ENCODE peak calls at places on chromosomes 2 and 18, in four cellular contexts. P is cardiac muscle cell; D is sigmoid colon; F is CD8-positive, alpha-beta memory T cell. Y is an unnamed sample.
A peak's percentile ranks its signal among the peaks of the same experiment; 100 is the strongest.

GRCh38 chr18:44744206-44745180 is 63.8 kb downstream of the SETBP1 start:
- DNase-seq in P (no peak), D (peak; percentile 75), F (no peak), Y (no peak)

GRCh38 chr2:157468931-157469708 is 25.2 kb upstream of the CYTIP start:
- DNase-seq in P (peak; percentile 38), D (no peak), F (no peak), Y (no peak)

GRCh38 chr2:236180831-236181453 is 12.8 kb upstream of the GBX2 start:
- DNase-seq in P (peak; percentile 82), D (peak; percentile 66), F (no peak), Y (peak; percentile 80)

GRCh38 chr2:101823347-101823791 is 125.9 kb downstream of the MAP4K4 start:
- DNase-seq in P (peak; percentile 78), D (peak; percentile 75), F (peak; percentile 73), Y (peak; percentile 75)

GRCh38 chr2:239139101-239139500 is 261.7 kb downstream of the HDAC4 start:
- DNase-seq in P (no peak), D (no peak), F (no peak), Y (no peak)

GRCh38 chr18:46899274-46899948 is 17.9 kb downstream of the PIAS2 start:
- DNase-seq in P (no peak), D (no peak), F (no peak), Y (no peak)

GRCh38 chr2:231708773-231709635 is 679 bp downstream of the PTMA start:
- DNase-seq in P (peak; percentile 44), D (no peak), F (peak; percentile 84), Y (peak; percentile 66)

GRCh38 chr18:6876646-6877045 is 147.1 kb downstream of the ARHGAP28 start:
- DNase-seq in P (peak; percentile 18), D (no peak), F (no peak), Y (no peak)

GRCh38 chr2:198890490-198890889 is 567.2 kb downstream of the SATB2 start:
- DNase-seq in P (no peak), D (no peak), F (no peak), Y (no peak)

GRCh38 chr2:98508690-98509054 is 64.0 kb downstream of the INPP4A start:
- DNase-seq in P (peak; percentile 96), D (peak; percentile 82), F (peak; percentile 49), Y (no peak)

GRCh38 chr2:232523682-232524597 is 2.0 kb upstream of the CHRND start:
- DNase-seq in P (peak; percentile 44), D (no peak), F (no peak), Y (peak; percentile 71)

GRCh38 chr2:103823847-103824246 is 1030.1 kb upstream of the POU3F3 start:
- DNase-seq in P (no peak), D (no peak), F (no peak), Y (peak; percentile 65)

GRCh38 chr2:43020990-43021677 is 205.3 kb downstream of the ZFP36L2 start:
- DNase-seq in P (no peak), D (no peak), F (no peak), Y (no peak)

GRCh38 chr2:43023791-43024514 is 202.5 kb downstream of the ZFP36L2 start:
- DNase-seq in P (no peak), D (no peak), F (no peak), Y (no peak)

GRCh38 chr2:43020296-43020695 is 206.1 kb downstream of the ZFP36L2 start:
- DNase-seq in P (no peak), D (no peak), F (no peak), Y (no peak)

GRCh38 chr2:43022896-43023295 is 203.5 kb downstream of the ZFP36L2 start:
- DNase-seq in P (no peak), D (peak; percentile 20), F (no peak), Y (no peak)

DNA sequence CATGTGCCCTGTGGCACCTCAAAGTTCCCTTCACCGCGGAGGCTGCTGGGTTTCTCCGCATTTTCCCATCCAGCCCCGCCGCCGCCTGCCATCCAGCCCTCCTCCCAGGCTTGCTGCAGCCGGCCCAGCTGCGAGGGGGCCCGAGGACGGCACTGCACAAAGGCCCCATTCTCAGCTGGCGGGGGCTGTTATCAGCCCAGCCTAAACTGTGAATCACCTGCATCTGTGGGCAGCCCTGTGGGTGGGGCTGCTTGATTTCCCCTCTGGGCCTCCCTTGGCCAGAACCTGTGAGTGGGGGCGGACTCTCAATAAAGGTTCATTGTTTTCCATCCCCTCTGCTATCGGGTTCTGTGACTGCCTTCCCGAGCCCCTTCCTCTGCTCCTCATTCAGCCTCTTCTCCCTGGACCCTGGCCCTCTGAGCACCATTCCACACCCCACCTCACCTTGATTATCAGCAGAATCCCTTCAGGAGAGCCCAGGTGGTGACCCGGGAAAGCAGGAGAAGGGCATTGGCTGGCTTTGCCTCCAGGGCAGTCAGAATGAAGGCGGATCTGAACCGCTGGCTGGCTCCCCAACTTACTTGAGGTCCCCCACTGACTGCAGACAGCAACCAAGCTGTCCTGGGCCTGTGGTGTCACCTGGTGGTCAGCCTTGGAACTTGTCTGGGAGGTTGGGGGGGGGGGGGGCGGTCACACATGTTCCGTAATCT is 204.5 kb downstream of the ZFP36L2 start:
- DNase-seq in P (no peak), D (peak; percentile 56), F (no peak), Y (peak; percentile 69)
- H3K4me1 ChIP-seq in P (no peaks in the 10 kb centered on the region), D (peaks cover 28% of the 10 kb centered on the region), F (peaks cover 11% of the 10 kb centered on the region), Y (peaks cover 25% of the 10 kb centered on the region)

DNA sequence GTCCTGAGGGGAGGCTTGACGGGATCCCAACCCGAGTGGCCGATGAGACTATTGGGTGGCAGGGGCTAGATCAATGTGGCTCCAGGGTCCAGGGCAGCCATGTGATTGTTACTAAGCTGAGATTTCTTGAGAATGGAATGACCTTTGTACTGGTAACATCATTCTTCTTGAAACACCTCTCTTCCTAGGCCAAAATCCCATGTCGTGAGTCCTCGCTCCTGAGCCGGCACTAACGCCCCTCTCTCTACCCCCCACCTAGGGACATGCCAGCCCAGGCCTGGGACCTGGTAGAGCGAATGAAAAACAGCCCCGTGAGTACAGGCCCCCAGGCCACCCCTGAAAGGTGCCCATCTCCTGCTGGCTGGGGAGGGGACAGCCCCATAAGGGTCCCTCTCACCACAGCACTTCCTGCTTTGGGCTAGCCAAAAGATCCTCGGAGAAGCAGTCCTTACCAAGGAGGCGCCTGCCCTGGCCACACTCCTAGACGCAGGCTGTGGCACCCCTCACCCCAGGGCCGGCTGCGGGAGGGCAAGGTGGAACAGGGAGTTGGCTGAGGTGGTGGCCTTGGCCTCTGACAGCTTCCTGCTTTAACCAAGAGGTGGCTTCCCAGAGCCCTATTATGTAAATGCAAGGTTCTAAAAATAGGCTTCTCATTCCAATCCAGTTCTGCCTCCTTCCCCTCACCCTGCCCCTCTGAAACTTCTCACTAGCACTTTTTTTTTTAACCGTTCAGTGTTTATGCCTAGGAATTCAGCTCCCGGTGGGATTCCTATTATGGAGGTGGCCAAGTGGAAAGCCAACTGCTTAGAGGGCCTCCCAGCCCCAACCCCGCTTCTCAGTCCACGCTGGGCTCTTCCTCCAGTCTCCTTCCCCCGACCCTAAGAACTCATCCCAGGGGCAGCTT is 126.6 kb upstream of the PPP1CB start:
- DNase-seq in P (peak; percentile 75), D (peak; percentile 87), F (peak; percentile 80), Y (peak; percentile 68)
- H3K4me1 ChIP-seq in P (peaks cover 39% of the 10 kb centered on the region), D (peaks cover 78% of the 10 kb centered on the region), F (peaks cover 67% of the 10 kb centered on the region), Y (peaks cover 48% of the 10 kb centered on the region)

DNA sequence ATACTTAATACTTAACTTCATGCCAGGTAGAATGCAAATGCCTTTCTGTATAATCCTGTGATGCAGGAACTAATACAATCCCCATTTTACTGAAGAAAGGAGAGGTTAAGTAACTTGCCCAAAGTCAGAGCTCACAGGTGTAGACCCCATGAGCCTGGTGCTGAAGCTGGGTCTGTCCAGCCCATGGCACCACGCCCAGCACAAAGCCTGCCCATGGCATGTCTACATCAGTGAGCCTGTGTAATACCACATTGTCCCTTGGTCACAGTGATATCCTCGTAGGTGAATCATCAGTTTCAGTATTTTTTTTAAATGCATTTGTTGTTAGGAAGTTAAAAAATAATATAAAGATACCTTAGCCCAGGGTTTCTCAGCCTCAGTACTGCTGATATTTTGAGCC is 69.9 kb upstream of the MCFD2 start:
- DNase-seq in P (no peak), D (no peak), F (no peak), Y (no peak)
- H3K4me1 ChIP-seq in P (peaks cover 18% of the 10 kb centered on the region), D (peaks cover 73% of the 10 kb centered on the region), F (peaks cover 20% of the 10 kb centered on the region), Y (peaks cover 20% of the 10 kb centered on the region)

GRCh38 chr18:3804336-3804735 is 354.4 kb downstream of the TGIF1 start:
- DNase-seq in P (no peak), D (no peak), F (no peak), Y (no peak)
- H3K4me1 ChIP-seq in P (peaks cover 4% of the 10 kb centered on the region), D (no peaks in the 10 kb centered on the region), F (no peaks in the 10 kb centered on the region), Y (no peaks in the 10 kb centered on the region)

GRCh38 chr2:191895195-191895594 is 48.3 kb upstream of the CAVIN2 start:
- DNase-seq in P (no peak), D (no peak), F (no peak), Y (no peak)
- H3K4me1 ChIP-seq in P (no peaks in the 10 kb centered on the region), D (peaks cover 18% of the 10 kb centered on the region), F (no peaks in the 10 kb centered on the region), Y (no peaks in the 10 kb centered on the region)